ENCODE peak calls at places on chromosomes 6 and 20, in eight cellular contexts. K is right lobe of liver; V is CD4-positive, alpha-beta memory T cell; T is cardiac muscle cell; B is left ventricle myocardium inferior; A is CD8-positive, alpha-beta T cell; I is H1; Q is GM23248. G is an unnamed sample. For H3K36me3 and H3K4me1, the result is how much of the 10 kb centered on the place peaks cover.

GRCh38 chr20:50381771-50382593 is 128.2 kb upstream of the PTPN1 start:
- DNase-seq in K (peak), V (peak), T (no peak), B (no peak), A (no peak), I (no peak), Q (no peak), G (no peak)

GRCh38 chr6:90169328-90169886 is 127.2 kb downstream of the BACH2 start:
- DNase-seq in K (no peak), V (no peak), T (peak), B (no peak), A (no peak), I (no peak), Q (peak), G (no peak)

GRCh38 chr6:31010393-31011060 is at the start of gene MUC22:
- DNase-seq in K (no peak), V (no peak), T (no peak), B (no peak), A (no peak), I (no peak), Q (peak), G (no peak)

GRCh38 chr20:42097741-42098140 is 479.6 kb upstream of the CHD6 start:
- DNase-seq in K (no peak), V (no peak), T (no peak), B (no peak), A (no peak), I (no peak), Q (no peak), G (no peak)

GRCh38 chr6:154426997-154427396 is 70.4 kb upstream of the IPCEF1 start:
- DNase-seq in K (no peak), V (no peak), T (no peak), B (no peak), A (no peak), I (no peak), Q (no peak), G (no peak)

GRCh38 chr20:23118766-23119165 is 32.6 kb upstream of the CD93 start:
- DNase-seq in K (no peak), V (no peak), T (no peak), B (no peak), A (no peak), I (no peak), Q (no peak), G (no peak)

GRCh38 chr20:17621229-17621968 is 51.5 kb downstream of the DSTN start:
- DNase-seq in K (peak), V (no peak), T (no peak), B (peak), A (no peak), I (no peak), Q (no peak), G (no peak)

GRCh38 chr6:164897523-164898094 is 411.8 kb downstream of the C6orf118 start:
- DNase-seq in K (no peak), V (no peak), T (no peak), B (no peak), A (no peak), I (peak), Q (peak), G (peak)

GRCh38 chr6:116066789-116067188 is 6.1 kb upstream of the FRK start:
- DNase-seq in K (no peak), V (no peak), T (no peak), B (no peak), A (no peak), I (no peak), Q (no peak), G (no peak)

GRCh38 chr20:18412202-18412901 is 54.5 kb downstream of the DZANK1 start:
- DNase-seq in K (no peak), V (no peak), T (no peak), B (no peak), A (no peak), I (no peak), Q (no peak), G (no peak)

GRCh38 chr6:79420054-79420453 is 117.2 kb downstream of the LCA5 start:
- DNase-seq in K (no peak), V (no peak), T (no peak), B (no peak), A (no peak), I (no peak), Q (no peak), G (no peak)

GRCh38 chr20:1961374-1961773 is 32.5 kb downstream of the PDYN start:
- DNase-seq in K (no peak), V (no peak), T (no peak), B (no peak), A (no peak), I (no peak), Q (no peak), G (no peak)

GRCh38 chr6:4591218-4591617 is 185.0 kb upstream of the CDYL start:
- DNase-seq in K (no peak), V (no peak), T (no peak), B (no peak), A (no peak), I (no peak), Q (no peak), G (no peak)

GRCh38 chr20:45934046-45934586 is 367 bp upstream of the PCIF1 start:
- DNase-seq in K (peak), V (no peak), T (peak), B (peak), A (no peak), I (peak), Q (peak), G (peak)

GRCh38 chr6:67766061-67766460 is 869.0 kb upstream of the ADGRB3 start:
- DNase-seq in K (no peak), V (no peak), T (no peak), B (no peak), A (no peak), I (no peak), Q (no peak), G (no peak)

GRCh38 chr20:32439132-32439829 is 81.2 kb downstream of the ASXL1 start:
- DNase-seq in K (no peak), V (no peak), T (no peak), B (no peak), A (no peak), I (no peak), Q (peak), G (no peak)

GRCh38 chr20:44734938-44735337 is 10.7 kb upstream of the KCNK15 start:
- DNase-seq in K (no peak), V (no peak), T (peak), B (no peak), A (no peak), I (no peak), Q (peak), G (no peak)

GRCh38 chr6:106783631-106784566 is 154.5 kb downstream of the QRSL1 start:
- DNase-seq in K (no peak), V (no peak), T (no peak), B (no peak), A (no peak), I (no peak), Q (peak), G (no peak)

DNA sequence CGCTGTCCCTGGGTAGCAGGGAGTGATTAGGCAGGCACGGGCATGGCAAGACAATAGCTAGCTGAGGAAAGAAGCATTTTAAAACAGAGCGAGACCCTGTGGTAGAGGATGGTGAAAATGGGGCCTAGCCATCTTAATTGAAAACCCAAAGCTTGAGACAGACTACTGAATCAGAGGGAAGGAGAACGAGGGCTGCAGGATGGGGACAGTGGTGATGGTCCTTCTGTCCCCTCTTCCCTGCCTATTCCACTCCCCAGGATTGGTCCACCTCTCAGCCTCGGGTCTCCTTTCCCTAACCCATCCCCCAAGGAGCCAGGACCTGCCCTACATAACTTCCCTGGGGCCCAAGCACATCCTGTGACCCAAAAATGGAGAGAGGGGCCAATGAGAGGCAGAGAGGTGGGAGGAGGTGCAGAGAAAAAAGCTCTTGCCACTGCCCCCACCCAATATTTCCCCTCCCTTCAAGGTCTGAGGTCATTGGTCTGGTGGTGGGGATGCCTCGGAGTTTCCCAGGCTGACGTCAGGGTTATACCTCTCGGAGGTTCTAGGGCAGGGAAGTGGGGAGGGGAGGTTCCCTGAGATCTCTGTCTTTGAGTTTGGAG is 884 bp upstream of the CUTA start:
- DNase-seq in K (no peak), V (peak), T (no peak), B (no peak), A (peak), I (no peak), Q (no peak), G (no peak)
- H3K36me3 ChIP-seq in K (under half), V (under half), T (under half), B (under half), A (under half), I (under half), Q (under half), G (under half)

DNA sequence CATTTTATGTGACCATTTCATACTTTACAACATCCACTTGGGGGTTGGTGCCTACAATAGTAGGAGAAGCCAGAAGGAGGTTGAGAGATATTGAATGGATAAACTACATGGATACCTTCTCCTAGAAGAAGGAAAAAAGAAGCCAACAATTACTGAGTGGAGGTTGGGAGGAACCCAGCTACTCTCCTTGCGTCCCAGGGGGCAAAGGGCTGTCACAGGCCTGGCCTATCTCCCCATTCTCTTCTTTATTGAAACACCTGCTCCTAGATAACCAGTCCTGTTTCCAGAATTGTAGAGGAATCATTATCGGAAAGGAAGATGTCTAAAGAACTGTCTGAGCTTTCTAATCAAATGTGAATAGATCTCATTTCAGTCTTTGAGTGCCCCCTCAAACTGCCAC is 115.1 kb downstream of the MAP7 start:
- DNase-seq in K (no peak), V (no peak), T (no peak), B (no peak), A (no peak), I (no peak), Q (no peak), G (no peak)
- H3K4me1 ChIP-seq in K (under half), V (under half), T (under half), B (under half), A (under half), I (under half), Q (under half), G (under half)

DNA sequence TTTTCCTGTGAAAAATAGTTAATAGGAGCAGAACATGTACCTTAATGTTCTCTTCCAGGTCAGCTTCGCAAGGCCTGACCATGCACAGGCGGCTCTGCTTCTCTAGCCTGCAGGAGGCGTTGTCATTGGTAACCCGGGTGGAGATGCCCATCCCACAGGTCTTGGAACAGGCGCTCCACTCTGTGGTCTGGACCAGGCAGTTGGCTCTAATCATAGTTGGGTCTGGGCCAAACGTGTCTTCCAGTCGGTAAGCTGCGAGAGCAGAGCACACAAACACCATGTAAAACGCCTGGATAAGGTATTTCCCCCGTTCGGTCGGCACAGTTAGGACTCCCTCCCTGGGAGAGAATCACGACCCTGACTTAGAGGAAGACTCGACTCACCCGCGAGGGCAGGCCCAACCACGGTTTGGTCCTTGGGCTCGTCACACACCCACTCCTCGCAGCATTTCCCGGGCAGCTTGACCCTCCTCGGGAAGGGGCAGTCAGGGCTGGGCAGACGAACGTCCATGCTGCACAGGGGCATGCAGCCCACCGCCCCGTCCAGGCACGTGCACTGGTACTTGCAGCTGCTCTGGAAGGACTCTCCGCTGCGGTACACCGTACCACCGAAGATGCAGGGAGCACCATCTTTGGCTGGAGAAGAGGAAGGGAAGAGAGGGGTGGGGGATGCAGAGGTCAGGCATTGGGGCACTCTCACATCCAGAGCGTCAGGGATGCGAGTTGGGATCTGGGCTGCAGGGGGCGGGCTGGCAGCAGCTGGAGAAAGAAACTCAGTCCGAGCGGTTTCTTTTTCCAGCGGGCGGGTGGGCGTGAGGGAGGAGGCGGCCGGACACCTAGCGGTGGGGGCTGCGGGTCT is 1.0 kb downstream of the CCN2 start:
- DNase-seq in K (peak), V (no peak), T (peak), B (peak), A (no peak), I (no peak), Q (peak), G (no peak)
- H3K27ac ChIP-seq in K (peak), V (no peak), T (peak), B (peak), A (no peak), I (peak), Q (peak), G (no peak)

GRCh38 chr20:61192254-61192950 is 59.7 kb upstream of the CDH4 start:
- DNase-seq in K (peak), V (no peak), T (peak), B (no peak), A (no peak), I (no peak), Q (no peak), G (no peak)
- H3K36me3 ChIP-seq in K (under half), V (under half), T (under half), B (under half), A (under half), I (under half), Q (under half), G (under half)

GRCh38 chr6:1481326-1481725 is 92.0 kb downstream of the FOXF2 start:
- DNase-seq in K (no peak), V (no peak), T (no peak), B (no peak), A (no peak), I (no peak), Q (peak), G (no peak)
- H3K4me1 ChIP-seq in K (under half), V (under half), T (under half), B (under half), A (under half), I (under half), Q (half or more), G (under half)